ENCODE peak calls at places on chromosomes 6 and 20, in four cellular contexts. Z, X, H and I are unnamed samples.

GRCh38 chr6:10520468-10520867 is 683 bp upstream of the GCNT2 start:
- DNase-seq in X (no peak), Z (no peak), H (no peak), I (no peak)

GRCh38 chr6:67935976-67936477 is 699.1 kb upstream of the ADGRB3 start:
- DNase-seq in Z (no peak), H (no peak), X (no peak), I (no peak)

GRCh38 chr20:43844778-43845614 is 69.7 kb upstream of the TOX2 start:
- DNase-seq in Z (no peak), X (peak), H (no peak), I (no peak)

GRCh38 chr6:134564705-134565104 is 246.8 kb upstream of the SGK1 start:
- DNase-seq in Z (no peak), X (no peak), H (no peak), I (no peak)

GRCh38 chr6:49453221-49453620 is 9.8 kb downstream of the MMUT start:
- DNase-seq in X (no peak), H (no peak), Z (no peak), I (no peak)

GRCh38 chr20:14979472-14979986 is 642.1 kb upstream of the FLRT3 start:
- DNase-seq in X (no peak), H (no peak), Z (no peak), I (no peak)

GRCh38 chr20:32028647-32029372 is 18.6 kb downstream of the CCM2L start:
- DNase-seq in X (no peak), H (no peak), Z (no peak), I (no peak)

GRCh38 chr20:48718914-48719578 is 108.8 kb downstream of the PREX1 start:
- DNase-seq in Z (no peak), H (peak), X (no peak), I (peak)

GRCh38 chr6:39923394-39923793 is 10.9 kb downstream of the MOCS1 start:
- DNase-seq in X (no peak), Z (peak), H (no peak), I (no peak)

DNA sequence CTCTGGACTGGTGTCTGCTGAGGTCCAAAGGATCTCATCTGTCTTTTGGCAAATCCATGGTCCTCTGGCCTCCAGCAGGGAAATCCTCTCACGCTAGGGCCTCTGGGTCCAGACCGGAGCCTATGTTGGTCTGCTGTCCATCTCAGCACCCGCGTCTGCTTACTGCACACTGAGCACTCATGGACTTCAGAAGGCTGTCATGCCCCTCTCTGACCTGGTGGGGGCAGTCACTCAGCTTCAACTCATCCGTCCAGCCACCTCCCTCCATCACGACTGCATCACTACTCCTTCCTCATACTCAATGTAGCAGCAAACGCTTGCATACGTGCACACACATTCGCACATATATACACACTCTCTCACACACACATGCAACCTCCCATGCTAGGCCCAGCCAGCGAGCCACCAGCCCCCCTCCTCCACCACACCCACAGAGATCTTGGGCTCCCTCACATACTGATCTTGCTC is 33.3 kb downstream of the GABRR2 start:
- DNase-seq in X (no peak), H (peak), Z (no peak), I (no peak)
- TF ChIP-seq CTCF in X (peak), H (no peak), Z (no peak), I (no peak)

GRCh38 chr6:115838763-115839401 is 221.8 kb downstream of the FRK start:
- DNase-seq in X (no peak), Z (no peak), H (no peak), I (no peak)
- TF ChIP-seq CTCF in X (peak), Z (no peak), H (peak), I (no peak)

DNA sequence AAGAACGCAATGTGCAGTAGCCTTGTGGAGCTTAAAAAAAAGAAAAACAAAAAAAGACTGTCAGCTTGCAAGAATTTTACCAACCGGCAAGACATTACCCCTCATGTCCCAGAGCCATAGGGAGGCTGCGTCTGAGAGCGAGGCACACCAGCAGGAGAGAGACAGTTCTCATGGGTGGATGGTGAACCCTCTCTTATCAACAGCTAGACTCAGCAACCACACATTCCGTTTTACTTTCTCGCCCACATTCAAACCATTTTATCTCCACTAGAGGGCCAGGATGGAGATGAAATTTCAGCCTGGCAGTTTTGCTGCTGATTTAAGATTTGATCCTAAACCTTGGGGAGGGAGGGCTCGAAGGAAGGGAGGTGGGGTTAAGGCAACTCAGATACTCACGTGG is 247.0 kb downstream of the ATXN1 start:
- DNase-seq in H (no peak), X (peak), Z (no peak), I (no peak)
- TF ChIP-seq CTCF in H (peak), X (peak), Z (peak), I (peak)

GRCh38 chr6:77124604-77125003 is 338.7 kb downstream of the HTR1B start:
- DNase-seq in H (no peak), Z (no peak), X (no peak), I (no peak)
- TF ChIP-seq CTCF in H (no peak), Z (no peak), X (peak), I (no peak)

DNA sequence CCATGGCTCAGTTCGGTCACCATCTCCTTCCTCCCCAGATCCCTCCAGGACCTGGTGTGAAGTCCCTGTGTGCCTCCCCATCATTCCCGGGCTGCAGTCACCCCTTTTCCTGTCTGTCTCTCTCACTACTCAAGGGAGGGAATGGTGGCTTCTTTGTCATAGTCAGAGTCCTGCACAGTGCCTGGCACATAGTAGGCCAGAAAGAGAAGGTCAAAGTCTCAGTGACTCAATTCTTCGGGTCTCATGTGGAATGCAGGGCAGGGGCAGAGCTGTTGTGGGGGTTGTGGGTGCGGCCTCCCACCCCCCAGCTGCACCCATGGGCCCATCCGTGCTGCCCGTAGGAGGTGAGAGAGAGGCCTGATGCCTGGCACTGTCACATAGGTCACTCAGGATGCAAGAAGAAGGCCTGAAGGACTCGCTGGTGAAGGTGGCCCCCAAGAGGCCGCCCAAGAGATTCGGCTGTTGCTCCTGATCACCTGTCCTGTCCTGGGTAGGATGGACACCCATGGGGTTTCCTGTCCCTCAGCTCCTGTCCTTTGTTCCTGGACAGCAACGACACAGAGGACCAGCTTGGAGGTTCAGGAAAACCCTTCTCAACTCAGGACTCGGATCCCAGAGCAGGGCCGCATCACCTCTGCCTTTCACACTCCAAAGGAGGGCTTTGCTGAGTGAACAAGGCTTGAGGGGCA is 34.1 kb downstream of the RAB44 start:
- DNase-seq in H (no peak), X (no peak), Z (no peak), I (no peak)
- TF ChIP-seq CTCF in H (no peak), X (no peak), Z (no peak), I (no peak)

GRCh38 chr6:15952231-15953151 is 176.4 kb upstream of the MYLIP start:
- DNase-seq in X (no peak), H (no peak), Z (no peak), I (no peak)
- TF ChIP-seq CTCF in X (no peak), H (no peak), Z (no peak), I (no peak)